ENCODE peak calls at places on chromosomes 1 and 21, in seven cellular contexts. O is SK-N-SH, H is PC-3, I is astrocyte, Z is NT2/D1, T is mesendoderm, C is IMR-90. F is an unnamed sample. For H3K36me3, the result is how much of the 10 kb centered on the place peaks cover.

GRCh38 chr1:245279346-245279745 is 124.6 kb downstream of the KIF26B start:
- DNase-seq in O (no peak), H (no peak), I (no peak), Z (no peak), T (no peak), C (no peak), F (peak)

GRCh38 chr1:50610563-50610962 is 187.3 kb upstream of the DMRTA2 start:
- DNase-seq in O (no peak), H (no peak), I (no peak), Z (no peak), T (no peak), C (no peak), F (no peak)

GRCh38 chr1:40868051-40868723 is 6.0 kb upstream of the CITED4 start:
- DNase-seq in O (no peak), H (peak), I (peak), Z (no peak), T (no peak), C (peak), F (peak)

GRCh38 chr21:15742052-15742451 is 12.3 kb downstream of the USP25 start:
- DNase-seq in O (no peak), H (no peak), I (peak), Z (no peak), T (no peak), C (peak), F (no peak)

GRCh38 chr1:226526801-226527595 is 21.6 kb upstream of the STUM start:
- DNase-seq in O (peak), H (peak), I (no peak), Z (peak), T (peak), C (peak), F (no peak)

GRCh38 chr1:18504609-18505008 is 23.9 kb downstream of the KLHDC7A start:
- DNase-seq in O (no peak), H (no peak), I (no peak), Z (no peak), T (no peak), C (no peak), F (no peak)

GRCh38 chr1:2210084-2210653 is 15.6 kb upstream of the FAAP20 start:
- DNase-seq in O (no peak), H (no peak), I (no peak), Z (no peak), T (no peak), C (no peak), F (no peak)

GRCh38 chr1:59698386-59698785 is 116.4 kb upstream of the HOOK1 start:
- DNase-seq in O (no peak), H (no peak), I (no peak), Z (peak), T (no peak), C (no peak), F (no peak)

GRCh38 chr21:43890042-43890441 is 25.0 kb downstream of the AGPAT3 start:
- DNase-seq in O (no peak), H (no peak), I (no peak), Z (peak), T (peak), C (no peak), F (no peak)

GRCh38 chr1:55531644-55532043 is 316.5 kb upstream of the USP24 start:
- DNase-seq in O (no peak), H (no peak), I (no peak), Z (no peak), T (no peak), C (no peak), F (no peak)

GRCh38 chr1:156422602-156423091 is 53.6 kb downstream of the RHBG start:
- DNase-seq in O (no peak), H (peak), I (no peak), Z (no peak), T (peak), C (no peak), F (no peak)

GRCh38 chr1:206534552-206534951 is 27.2 kb downstream of the RASSF5 start:
- DNase-seq in O (peak), H (no peak), I (no peak), Z (no peak), T (no peak), C (no peak), F (no peak)

GRCh38 chr1:17591814-17592430 is 52.4 kb downstream of the ARHGEF10L start:
- DNase-seq in O (no peak), H (no peak), I (no peak), Z (no peak), T (no peak), C (no peak), F (no peak)

GRCh38 chr1:230208619-230209261 is 141.7 kb downstream of the GALNT2 start:
- DNase-seq in O (no peak), H (no peak), I (no peak), Z (no peak), T (no peak), C (no peak), F (no peak)

GRCh38 chr1:180131510-180131909 is 23.2 kb upstream of the QSOX1 start:
- DNase-seq in O (no peak), H (no peak), I (peak), Z (no peak), T (no peak), C (peak), F (peak)

GRCh38 chr1:241593186-241593585 is 47.0 kb downstream of the CHML start:
- DNase-seq in O (no peak), H (peak), I (no peak), Z (no peak), T (no peak), C (peak), F (peak)

GRCh38 chr1:8517579-8518489 is 199.9 kb downstream of the SLC45A1 start:
- DNase-seq in O (no peak), H (no peak), I (no peak), Z (no peak), T (peak), C (peak), F (peak)

GRCh38 chr21:28256420-28256831 is 736.3 kb downstream of the LTN1 start:
- DNase-seq in O (peak), H (no peak), I (peak), Z (no peak), T (no peak), C (peak), F (no peak)

GRCh38 chr1:213688655-213689054 is 299.1 kb upstream of the PROX1 start:
- DNase-seq in O (no peak), H (no peak), I (no peak), Z (no peak), T (no peak), C (no peak), F (no peak)

GRCh38 chr1:229714964-229715603 is 89.0 kb downstream of the URB2 start:
- DNase-seq in O (no peak), H (peak), I (no peak), Z (no peak), T (peak), C (peak), F (peak)

GRCh38 chr1:227306689-227307088 is 11.6 kb downstream of the CDC42BPA start:
- DNase-seq in O (no peak), H (peak), I (no peak), Z (no peak), T (no peak), C (no peak), F (no peak)

GRCh38 chr1:210367561-210367960 is 38.9 kb downstream of the HHAT start:
- DNase-seq in O (no peak), H (no peak), I (no peak), Z (no peak), T (no peak), C (no peak), F (no peak)

GRCh38 chr1:214125819-214126218 is 138.0 kb downstream of the PROX1 start:
- DNase-seq in O (no peak), H (no peak), I (no peak), Z (no peak), T (no peak), C (no peak), F (no peak)

GRCh38 chr1:27626031-27626935 is 8.7 kb downstream of the FGR start:
- DNase-seq in O (no peak), H (no peak), I (no peak), Z (no peak), T (no peak), C (no peak), F (no peak)

GRCh38 chr1:200036616-200037270 is 9.2 kb downstream of the NR5A2 start:
- DNase-seq in O (no peak), H (no peak), I (no peak), Z (no peak), T (peak), C (no peak), F (no peak)

GRCh38 chr1:112714313-112715263 is 544 bp downstream of the PPM1J start:
- DNase-seq in O (peak), H (peak), I (no peak), Z (no peak), T (no peak), C (no peak), F (peak)

GRCh38 chr1:233355841-233356704 is 28.5 kb downstream of the MAP3K21 start:
- DNase-seq in O (no peak), H (no peak), I (no peak), Z (no peak), T (no peak), C (no peak), F (no peak)

GRCh38 chr1:24363994-24364393 is 44.8 kb downstream of the GRHL3 start:
- DNase-seq in O (no peak), H (no peak), I (no peak), Z (no peak), T (no peak), C (no peak), F (no peak)

GRCh38 chr1:24362982-24363614 is 43.9 kb downstream of the GRHL3 start:
- DNase-seq in O (no peak), H (peak), I (peak), Z (no peak), T (no peak), C (peak), F (peak)

GRCh38 chr1:24364605-24364974 is 45.4 kb downstream of the GRHL3 start:
- DNase-seq in O (no peak), H (peak), I (peak), Z (no peak), T (no peak), C (no peak), F (no peak)

GRCh38 chr1:24366707-24367106 is 46.9 kb downstream of the STPG1 start:
- DNase-seq in O (no peak), H (no peak), I (no peak), Z (no peak), T (no peak), C (no peak), F (no peak)

DNA sequence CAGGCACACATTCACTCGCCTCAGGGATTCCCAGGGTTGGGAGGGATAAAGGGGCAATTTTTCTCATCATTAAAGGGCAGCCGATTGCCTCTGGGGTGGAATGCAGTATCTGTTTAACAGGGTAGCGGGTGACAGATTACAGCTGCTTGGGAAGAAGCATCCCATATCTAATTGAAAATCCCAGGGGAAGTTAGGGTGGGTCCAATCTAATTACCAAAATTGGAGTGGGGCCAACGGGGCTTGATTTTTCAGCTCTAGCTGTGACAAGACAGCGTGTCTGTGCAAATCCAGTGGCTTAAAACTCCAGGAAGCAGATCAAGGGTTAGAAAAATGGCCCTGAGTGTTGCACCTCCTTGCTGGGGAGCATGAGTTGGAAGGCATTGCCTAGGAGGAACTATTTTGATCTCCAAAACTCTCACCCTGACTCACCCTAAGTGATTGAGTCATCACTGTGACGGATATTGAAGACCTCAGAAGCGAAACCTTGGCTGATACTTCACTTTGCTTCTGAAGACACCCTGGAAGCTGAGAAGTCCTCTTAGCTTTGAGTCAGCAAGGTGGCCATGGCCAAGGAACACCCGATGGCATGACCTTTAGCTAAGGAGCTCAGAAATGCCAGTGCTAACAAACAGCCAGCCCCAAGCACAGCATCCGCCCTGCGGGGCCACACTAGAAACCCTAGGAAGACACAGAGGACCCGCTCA is 46.0 kb downstream of the GRHL3 start:
- DNase-seq in O (peak), H (peak), I (peak), Z (no peak), T (no peak), C (peak), F (peak)
- H3K9ac ChIP-seq in O (no peak), H (peak), I (no peak), Z (no peak), T (no peak), C (no peak), F (no peak)

DNA sequence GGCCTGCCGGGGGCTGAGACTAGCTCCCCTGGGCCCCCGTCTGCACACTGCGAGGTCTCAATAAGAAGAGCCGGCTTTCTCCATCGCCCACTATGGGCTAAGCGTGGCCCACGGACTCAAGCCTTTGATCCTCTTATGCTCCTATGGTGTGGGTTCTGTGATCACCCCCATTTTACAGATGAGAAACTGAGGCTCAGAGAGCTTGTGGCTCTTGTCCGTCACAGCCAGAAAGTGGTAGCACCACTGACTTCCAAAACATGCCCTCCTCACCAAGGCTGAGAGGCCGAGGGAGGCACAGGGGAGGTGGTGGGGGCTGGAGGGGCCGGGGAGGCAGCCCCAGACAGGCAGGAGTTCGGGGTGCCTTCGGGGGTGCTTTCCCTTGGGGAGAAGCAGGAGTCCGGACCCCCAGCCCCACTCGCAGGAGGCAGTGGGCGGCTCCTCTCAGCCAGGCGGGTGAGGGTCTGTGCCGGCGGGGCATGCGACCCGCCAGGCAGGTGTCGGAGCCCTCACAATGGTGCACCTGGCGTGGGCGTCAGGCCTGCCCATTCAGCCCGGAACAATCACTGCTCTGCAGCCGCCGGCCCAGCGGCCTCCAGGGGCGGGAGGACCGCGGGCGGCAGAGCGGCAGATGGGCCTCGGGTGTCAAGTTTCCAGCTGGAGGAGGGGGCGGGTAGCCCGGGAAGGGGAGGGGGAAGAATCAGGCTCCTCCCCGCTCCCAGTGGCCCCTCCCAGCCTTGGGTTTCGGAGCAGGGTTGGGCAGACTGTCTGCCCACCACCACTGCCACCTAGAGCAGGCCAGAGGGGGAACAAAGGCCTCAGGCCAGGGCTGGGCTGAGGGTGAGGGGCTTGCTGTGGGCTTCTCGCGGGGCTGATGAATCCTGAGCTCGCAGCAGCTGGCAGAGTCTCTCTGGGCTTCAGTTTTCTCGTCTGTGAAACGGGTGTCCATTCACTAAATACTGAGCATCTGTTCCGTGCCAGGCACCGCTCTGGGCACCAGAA is 39.3 kb upstream of the CASZ1 start:
- DNase-seq in O (peak), H (peak), I (peak), Z (peak), T (peak), C (peak), F (peak)
- H3K4me3 ChIP-seq in O (no peak), H (no peak), I (no peak), Z (no peak), T (no peak), C (no peak), F (no peak)

DNA sequence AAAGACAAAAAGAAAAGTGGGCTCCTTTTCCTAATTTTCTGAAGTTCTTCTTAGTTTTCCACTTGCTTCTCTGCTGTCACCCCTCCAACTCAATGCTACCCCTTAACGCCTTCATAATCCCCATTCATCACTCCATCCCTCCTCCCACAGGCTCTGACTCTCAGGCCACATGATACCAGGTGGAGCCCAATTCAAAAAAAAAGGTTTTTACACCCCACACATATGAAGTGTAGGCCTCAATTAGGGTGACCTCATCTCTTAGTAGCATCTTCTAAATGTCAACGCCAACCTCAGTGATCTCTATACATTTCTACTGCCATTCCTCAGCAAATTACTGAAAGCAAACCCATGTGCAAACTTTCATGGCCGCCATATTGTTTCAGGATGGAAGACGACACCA is 6.4 kb downstream of the SSBP3 start:
- DNase-seq in O (no peak), H (no peak), I (no peak), Z (no peak), T (no peak), C (no peak), F (no peak)
- H3K36me3 ChIP-seq in O (under half), H (under half), I (under half), Z (half or more), T (under half), C (half or more), F (under half)

DNA sequence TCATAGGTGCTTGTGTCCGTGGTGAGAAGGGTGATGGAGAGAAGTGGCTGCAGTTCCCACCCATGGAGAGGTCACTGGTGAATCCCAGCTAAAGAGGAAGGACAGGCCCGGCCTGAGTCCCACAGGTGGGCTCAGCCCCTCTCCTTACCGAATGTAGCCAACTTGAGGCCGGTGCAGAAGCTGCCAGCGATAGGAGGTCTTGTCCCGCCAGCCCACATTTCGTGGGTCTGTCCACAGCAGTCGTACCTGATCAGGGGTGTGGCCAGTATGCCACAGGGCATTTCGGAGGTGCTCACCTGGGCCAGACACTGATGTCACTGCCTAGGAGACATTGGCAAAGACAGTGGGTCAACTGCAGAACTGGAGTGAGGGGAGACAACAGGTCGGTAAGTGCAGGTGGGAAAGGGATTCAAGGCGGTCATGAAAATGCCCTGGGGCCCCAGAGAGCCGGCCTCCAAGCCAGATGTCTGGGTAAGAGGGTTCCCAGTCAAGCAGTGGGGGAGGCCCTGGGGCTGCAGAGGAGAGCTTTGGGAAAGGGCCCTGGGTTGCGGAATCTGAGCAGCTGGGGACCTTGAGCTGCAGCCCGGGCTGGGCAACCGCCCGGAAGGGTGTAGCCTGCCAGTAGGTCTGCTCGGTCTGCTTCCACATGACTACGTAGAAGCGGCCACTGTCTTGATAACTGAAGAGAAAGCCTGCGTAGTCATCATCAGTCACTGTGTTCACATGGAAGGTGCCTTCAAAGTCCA is 10.6 kb downstream of the THBS3 start:
- DNase-seq in O (no peak), H (no peak), I (no peak), Z (no peak), T (no peak), C (no peak), F (no peak)
- H3K9ac ChIP-seq in O (no peak), H (no peak), I (no peak), Z (peak), T (peak), C (no peak), F (no peak)

DNA sequence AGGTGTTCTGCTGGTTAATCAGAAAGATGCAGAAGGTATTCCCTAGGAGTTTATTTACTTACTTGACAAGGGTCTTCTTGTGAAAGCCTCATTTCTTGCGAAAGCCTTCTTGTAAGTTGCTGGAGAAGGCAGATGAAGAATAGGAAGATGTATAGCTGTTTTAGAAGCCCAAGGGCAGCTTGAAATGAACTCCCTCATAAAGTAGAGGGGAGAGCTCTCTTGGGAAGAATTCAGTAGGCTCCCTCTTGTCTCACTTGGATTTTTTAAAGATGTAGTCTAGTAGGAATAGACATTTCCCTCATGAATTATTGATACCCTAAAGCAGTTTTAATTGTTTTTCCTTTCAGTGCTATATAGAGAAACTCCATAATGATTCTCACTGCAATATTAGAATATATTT is 639.3 kb upstream of the CXADR start:
- DNase-seq in O (no peak), H (no peak), I (no peak), Z (no peak), T (no peak), C (no peak), F (no peak)
- H3K4me3 ChIP-seq in O (no peak), H (no peak), I (no peak), Z (no peak), T (no peak), C (no peak), F (no peak)

GRCh38 chr1:203720253-203720652 is 44.7 kb upstream of the LAX1 start:
- DNase-seq in O (no peak), H (peak), I (no peak), Z (no peak), T (no peak), C (no peak), F (no peak)
- H3K36me3 ChIP-seq in O (half or more), H (under half), I (under half), Z (half or more), T (under half), C (half or more), F (half or more)

GRCh38 chr1:3522112-3522511 is 67.6 kb downstream of the ARHGEF16 start:
- DNase-seq in O (no peak), H (no peak), I (no peak), Z (no peak), T (no peak), C (no peak), F (no peak)
- H3K9ac ChIP-seq in O (no peak), H (no peak), I (no peak), Z (no peak), T (no peak), C (no peak), F (no peak)

GRCh38 chr1:151728151-151728711 is 6.9 kb downstream of the RIIAD1 start:
- DNase-seq in O (peak), H (no peak), I (peak), Z (peak), T (peak), C (peak), F (peak)
- H3K4me3 ChIP-seq in O (peak), H (no peak), I (peak), Z (no peak), T (no peak), C (no peak), F (peak)

GRCh38 chr1:153942766-153943549 is 3.6 kb downstream of the DENND4B start:
- DNase-seq in O (peak), H (no peak), I (no peak), Z (no peak), T (no peak), C (no peak), F (no peak)
- H3K36me3 ChIP-seq in O (under half), H (under half), I (under half), Z (half or more), T (under half), C (under half), F (under half)

F was measured in adipocyte.